ENCODE peak calls at places on chromosome 2, in eight cellular contexts. Z is HCT116, R is heart left ventricle, J is tibial nerve, U is spleen, F is ovary, G is Peyer's patch, O is body of pancreas. H is an unnamed sample.
A peak's percentile ranks its signal among the peaks of the same experiment; 100 is the strongest.

GRCh38 chr2:107364361-107364950 is 462.2 kb upstream of the RGPD4 start:
- DNase-seq in Z (no peak), R (no peak), G (no peak), U (no peak), O (no peak), J (no peak), F (no peak), H (no peak)

GRCh38 chr2:28991462-28991861 is 10.4 kb downstream of the TOGARAM2 start:
- DNase-seq in Z (no peak), J (no peak), G (no peak), R (no peak), U (peak; percentile 23), F (no peak), O (no peak), H (no peak)

GRCh38 chr2:30437809-30438548 is 9.1 kb upstream of the LCLAT1 start:
- DNase-seq in R (no peak), F (no peak), U (no peak), J (no peak), O (no peak), G (no peak), Z (no peak), H (no peak)

GRCh38 chr2:135948642-135949355 is 36.6 kb downstream of the DARS1 start:
- DNase-seq in J (no peak), O (no peak), F (no peak), U (no peak), G (no peak), R (no peak), Z (peak; percentile 83), H (no peak)

GRCh38 chr2:236685979-236686520 is 116.4 kb downstream of the ACKR3 start:
- DNase-seq in Z (no peak), R (no peak), F (no peak), O (no peak), U (no peak), G (no peak), J (no peak), H (no peak)

GRCh38 chr2:25258814-25259743 is 82.6 kb downstream of the DNMT3A start:
- DNase-seq in J (no peak), G (no peak), Z (no peak), R (no peak), U (no peak), F (no peak), O (no peak), H (no peak)

GRCh38 chr2:213524164-213524563 is 239.9 kb downstream of the SPAG16 start:
- DNase-seq in J (no peak), Z (no peak), R (no peak), O (no peak), U (no peak), G (no peak), F (no peak), H (no peak)

GRCh38 chr2:41830600-41830999 is 217.2 kb upstream of the PKDCC start:
- DNase-seq in Z (no peak), G (no peak), O (no peak), U (no peak), R (no peak), F (no peak), J (no peak), H (no peak)

GRCh38 chr2:138722316-138722715 is 57.9 kb downstream of the NXPH2 start:
- DNase-seq in F (no peak), R (no peak), J (no peak), O (no peak), U (no peak), Z (no peak), G (no peak), H (no peak)

GRCh38 chr2:8681786-8682692 is at the start of gene ID2:
- DNase-seq in G (peak; percentile 94), Z (peak; percentile 97), U (peak; percentile 98), O (peak; percentile 99), J (peak; percentile 97), R (peak; percentile 99), F (peak; percentile 99), H (peak; percentile 99)
- TF ChIP-seq POLR2A in G (peak; percentile 100), Z (peak; percentile 98), U (peak; percentile 99), O (peak; percentile 100), J (peak; percentile 91), R (peak; percentile 100), F (peak; percentile 99), H (peak; percentile 97)

GRCh38 chr2:44946681-44947360 is 5.3 kb downstream of the SIX3 start:
- DNase-seq in R (no peak), J (no peak), G (no peak), U (peak; percentile 28), O (no peak), F (no peak), Z (no peak), H (no peak)
- H3K27me3 ChIP-seq in R (peaks cover 62% of the 10 kb centered on the region), J (peaks cover 98% of the 10 kb centered on the region), G (peaks cover 48% of the 10 kb centered on the region), U (peaks cover 46% of the 10 kb centered on the region), O (peaks cover 26% of the 10 kb centered on the region), F (no peaks in the 10 kb centered on the region), Z (no peaks in the 10 kb centered on the region), H (peaks cover 43% of the 10 kb centered on the region)

DNA sequence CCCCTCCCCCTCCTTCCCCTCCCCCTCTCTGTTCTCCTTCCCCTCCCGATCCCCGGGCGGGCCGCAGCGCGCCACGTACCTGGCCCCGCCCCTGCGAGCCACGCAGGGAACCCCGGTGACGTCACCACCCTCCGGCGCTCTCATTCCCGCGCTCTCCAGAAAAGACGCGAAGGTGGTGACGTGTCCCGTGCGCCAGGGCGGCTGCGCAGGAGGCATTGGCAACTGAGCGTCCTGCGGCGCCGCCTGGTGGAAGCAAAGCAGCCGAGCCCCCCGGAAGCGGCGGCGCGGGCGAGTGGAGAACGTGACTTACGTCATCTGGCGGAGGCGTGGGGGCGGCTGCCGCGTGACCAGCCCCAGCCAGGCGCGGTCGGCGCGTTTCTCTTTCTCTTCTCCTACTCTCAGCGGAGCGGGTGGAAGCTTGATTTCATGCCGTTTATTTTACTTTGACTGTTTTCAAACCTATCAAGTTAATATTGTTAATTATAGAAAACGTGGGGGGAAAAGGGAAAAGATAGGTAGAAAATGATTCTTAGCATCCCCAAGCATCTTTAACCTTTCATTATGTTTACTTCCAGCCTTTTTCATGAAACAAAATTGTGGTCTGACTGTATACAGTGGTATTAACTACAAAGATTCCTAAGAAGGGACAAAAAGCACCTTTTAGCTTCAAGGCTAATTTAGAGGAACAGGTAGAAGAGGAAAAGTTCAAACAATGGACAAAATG is 48.1 kb downstream of the C2orf42 start:
- DNase-seq in O (peak; percentile 100), U (peak; percentile 100), Z (peak; percentile 98), J (peak; percentile 99), G (peak; percentile 99), R (peak; percentile 99), F (peak; percentile 100), H (peak; percentile 98)
- TF ChIP-seq POLR2A in O (peak; percentile 70), U (peak; percentile 42), Z (peak; percentile 31), J (peak; percentile 89), G (peak; percentile 84), R (peak; percentile 47), F (peak; percentile 93), H (peak; percentile 71)

GRCh38 chr2:73983322-73984202 is 1.1 kb upstream of the TET3 start:
- DNase-seq in J (no peak), O (peak; percentile 97), R (no peak), U (peak; percentile 84), Z (peak; percentile 88), F (peak; percentile 39), G (peak; percentile 35), H (no peak)
- H3K27me3 ChIP-seq in J (peaks cover 6% of the 10 kb centered on the region), O (no peaks in the 10 kb centered on the region), R (no peaks in the 10 kb centered on the region), U (no peaks in the 10 kb centered on the region), Z (no peaks in the 10 kb centered on the region), F (no peaks in the 10 kb centered on the region), G (no peaks in the 10 kb centered on the region), H (no peaks in the 10 kb centered on the region)

GRCh38 chr2:178277741-178278197 is 83.5 kb downstream of the OSBPL6 start:
- DNase-seq in F (no peak), U (no peak), R (no peak), G (no peak), Z (no peak), J (no peak), O (no peak), H (no peak)
- TF ChIP-seq POLR2A in F (no peak), U (no peak), R (no peak), G (no peak), Z (no peak), J (no peak), O (no peak), H (no peak)

GRCh38 chr2:176132397-176133086 is 3.0 kb downstream of the HOXD8 start:
- DNase-seq in Z (no peak), U (no peak), O (no peak), J (no peak), R (no peak), F (no peak), G (no peak), H (no peak)

GRCh38 chr2:176129825-176130152 is 284 bp downstream of the HOXD8 start:
- DNase-seq in U (peak; percentile 77), Z (no peak), G (no peak), F (no peak), R (peak; percentile 33), J (no peak), O (no peak), H (no peak)

GRCh38 chr2:176131617-176132396 is 2.3 kb downstream of the HOXD8 start:
- DNase-seq in Z (no peak), O (no peak), R (no peak), F (no peak), U (no peak), J (no peak), G (no peak), H (no peak)

GRCh38 chr2:176130153-176130916 is 830 bp downstream of the HOXD8 start:
- DNase-seq in R (peak; percentile 35), J (no peak), F (peak; percentile 83), U (peak; percentile 84), Z (no peak), G (no peak), O (no peak), H (no peak)

DNA sequence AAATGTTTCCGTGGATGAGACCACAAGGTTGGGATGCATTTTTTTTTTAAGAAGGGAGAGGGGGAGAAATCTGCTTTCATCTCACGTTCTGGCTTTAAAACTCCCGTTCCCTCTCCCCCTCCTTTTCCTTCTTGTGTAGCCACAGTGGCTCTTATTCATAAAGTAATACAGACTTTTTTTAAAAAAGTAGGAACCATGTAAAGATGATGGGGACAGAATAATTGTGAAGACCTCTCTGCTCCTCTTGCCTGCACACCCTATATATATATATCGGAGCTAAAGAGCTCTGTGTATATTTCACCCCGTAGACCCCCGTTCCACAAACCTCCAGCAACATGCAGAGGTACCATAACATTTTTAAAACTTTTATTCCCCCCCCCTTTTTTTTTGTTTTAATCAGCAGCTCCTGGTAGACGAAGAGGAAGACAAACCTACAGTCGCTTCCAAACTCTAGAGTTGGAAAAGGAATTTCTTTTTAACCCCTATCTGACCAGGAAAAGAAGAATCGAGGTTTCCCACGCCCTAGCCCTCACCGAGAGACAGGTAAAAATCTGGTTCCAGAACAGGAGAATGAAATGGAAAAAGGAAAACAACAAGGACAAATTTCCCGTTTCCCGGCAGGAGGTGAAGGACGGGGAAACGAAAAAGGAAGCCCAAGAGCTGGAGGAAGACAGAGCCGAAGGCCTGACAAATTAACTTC is 1.6 kb downstream of the HOXD8 start:
- DNase-seq in U (no peak), R (no peak), J (no peak), Z (no peak), O (no peak), G (no peak), F (no peak), H (no peak)
- H3K27me3 ChIP-seq in U (peaks cover 72% of the 10 kb centered on the region), R (peaks cover 76% of the 10 kb centered on the region), J (peaks cover 77% of the 10 kb centered on the region), Z (no peaks in the 10 kb centered on the region), O (peaks cover 73% of the 10 kb centered on the region), G (peaks cover 23% of the 10 kb centered on the region), F (no peaks in the 10 kb centered on the region), H (no peaks in the 10 kb centered on the region)